ENCODE peak calls at places on chromosomes 7 and 10, in six cellular contexts. R is left ventricle myocardium inferior, W is fibroblast of pulmonary artery, D is fibroblast of lung, B is pancreas, Y is tibial nerve. S is an unnamed sample.

GRCh38 chr10:86708068-86708782 is 39.9 kb downstream of the LDB3 start:
- DNase-seq in R (no peak), W (no peak), D (no peak), B (peak; percentile 60), Y (peak; percentile 8), S (no peak)

GRCh38 chr10:46541735-46542566 is 14.5 kb downstream of the GPRIN2 start:
- DNase-seq in R (peak; percentile 12), W (no peak), D (no peak), B (peak; percentile 32), Y (peak; percentile 11), S (no peak)

GRCh38 chr7:64998865-64999164 is 7.7 kb downstream of the ERV3-1 start:
- DNase-seq in R (no peak), W (no peak), D (no peak), B (no peak), Y (no peak), S (no peak)

GRCh38 chr10:89283988-89284475 is 17.8 kb upstream of the IFIT2 start:
- DNase-seq in R (peak; percentile 59), W (peak; percentile 87), D (peak; percentile 81), B (no peak), Y (no peak), S (peak; percentile 78)

GRCh38 chr7:92517626-92518025 is 10.7 kb downstream of the PEX1 start:
- DNase-seq in R (no peak), W (peak; percentile 2), D (peak; percentile 3), B (no peak), Y (no peak), S (peak; percentile 5)

GRCh38 chr10:10942441-10942840 is 75.2 kb upstream of the CELF2 start:
- DNase-seq in R (no peak), W (no peak), D (peak; percentile 23), B (no peak), Y (no peak), S (no peak)

GRCh38 chr7:78225534-78225933 is 427.0 kb downstream of the PHTF2 start:
- DNase-seq in R (no peak), W (peak; percentile 6), D (peak; percentile 31), B (no peak), Y (no peak), S (no peak)

GRCh38 chr10:93379366-93380042 is 102.6 kb downstream of the MYOF start:
- DNase-seq in R (no peak), W (peak; percentile 71), D (peak; percentile 91), B (no peak), Y (no peak), S (peak; percentile 91)

GRCh38 chr7:2624293-2624881 is 7.4 kb upstream of the TTYH3 start:
- DNase-seq in R (peak; percentile 18), W (no peak), D (no peak), B (peak; percentile 63), Y (no peak), S (no peak)

GRCh38 chr10:78944658-78945333 is 124.0 kb upstream of the ZMIZ1 start:
- DNase-seq in R (peak; percentile 40), W (peak; percentile 96), D (peak; percentile 98), B (peak; percentile 9), Y (peak; percentile 47), S (peak; percentile 98)

GRCh38 chr10:15744217-15744865 is 24.6 kb upstream of the ITGA8 start:
- DNase-seq in R (no peak), W (peak; percentile 68), D (peak; percentile 30), B (no peak), Y (no peak), S (peak; percentile 48)

GRCh38 chr7:109844362-109844761 is 1246.6 kb upstream of the LRRN3 start:
- DNase-seq in R (no peak), W (peak; percentile 6), D (peak; percentile 1), B (no peak), Y (no peak), S (peak; percentile 26)

GRCh38 chr7:27032843-27033242 is 63.0 kb downstream of the HOXA1 start:
- DNase-seq in R (no peak), W (no peak), D (peak; percentile 47), B (no peak), Y (no peak), S (peak; percentile 47)

GRCh38 chr7:127652333-127653248 is 597 bp downstream of the SND1 start:
- DNase-seq in R (no peak), W (peak; percentile 38), D (peak; percentile 70), B (no peak), Y (no peak), S (peak; percentile 29)

GRCh38 chr7:130276796-130277762 is 10.4 kb downstream of the CPA2 start:
- DNase-seq in R (no peak), W (peak; percentile 57), D (peak; percentile 88), B (no peak), Y (no peak), S (peak; percentile 79)

GRCh38 chr10:62733654-62734293 is 70.7 kb upstream of the ADO start:
- DNase-seq in R (peak; percentile 25), W (peak; percentile 6), D (peak; percentile 27), B (no peak), Y (no peak), S (no peak)

GRCh38 chr10:26879744-26880143 is 19.0 kb upstream of the ABI1 start:
- DNase-seq in R (no peak), W (no peak), D (no peak), B (no peak), Y (no peak), S (no peak)

GRCh38 chr7:70484255-70484654 is 647.7 kb upstream of the GALNT17 start:
- DNase-seq in R (no peak), W (no peak), D (no peak), B (no peak), Y (no peak), S (no peak)

DNA sequence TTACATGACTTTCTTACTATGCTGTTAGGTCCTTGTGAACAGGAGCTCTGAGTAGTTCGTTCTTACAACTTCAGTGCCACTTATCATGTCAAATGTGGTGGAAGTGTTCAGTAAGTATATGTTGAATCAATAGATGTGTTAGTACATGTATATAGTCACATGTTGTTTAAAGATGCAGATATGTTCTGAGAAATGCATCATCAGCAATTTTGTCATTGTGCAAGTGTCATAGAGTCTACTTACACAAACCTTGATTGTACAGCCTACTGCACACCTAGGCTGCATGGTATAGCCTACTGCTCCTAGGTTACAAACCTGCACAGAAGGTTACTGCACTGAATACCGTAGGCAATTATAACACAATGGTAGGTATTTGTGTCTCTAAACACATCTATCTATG is 174.8 kb downstream of the GPR37 start:
- DNase-seq in R (no peak), W (no peak), D (no peak), B (no peak), Y (no peak), S (no peak)
- H3K4me3 ChIP-seq in R (no peak overlapping the region), W (no peak overlapping the region), D (no peak overlapping the region), B (no peak overlapping the region), Y (no peak overlapping the region), S (no peak overlapping the region)

DNA sequence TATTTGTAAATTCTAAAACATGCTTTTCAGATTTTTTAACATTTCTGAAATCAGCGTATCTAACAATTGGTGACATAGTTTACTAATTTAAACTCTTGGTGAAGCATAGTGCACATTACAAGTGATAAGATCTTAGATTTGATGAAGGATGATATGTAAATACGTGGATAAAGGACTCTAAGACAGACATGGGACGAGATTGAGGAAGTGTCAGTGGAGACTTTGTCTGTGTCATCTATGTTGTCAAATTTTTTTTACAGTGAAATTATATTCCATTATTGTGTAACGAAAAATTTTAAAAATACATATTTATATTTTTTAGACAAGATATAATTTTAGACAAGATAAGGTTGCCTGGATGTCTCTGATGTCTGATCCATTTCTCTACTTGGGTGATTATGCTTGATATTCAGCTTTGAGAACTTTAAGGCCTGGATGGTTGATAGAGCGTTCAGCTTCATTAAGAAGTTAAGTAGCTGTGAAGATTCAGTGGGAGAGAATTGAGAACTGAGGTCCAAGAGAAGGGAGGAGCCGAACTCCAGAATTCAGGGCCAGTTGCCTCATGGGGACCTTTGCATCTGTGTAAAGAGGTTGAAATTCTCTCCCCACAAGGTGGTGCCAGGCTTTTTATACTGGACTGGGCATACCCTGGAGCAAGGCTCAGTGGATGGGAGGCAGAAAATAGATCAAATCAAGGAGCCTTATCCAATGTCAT is 62.7 kb downstream of the KAT6B start:
- DNase-seq in R (no peak), W (no peak), D (no peak), B (no peak), Y (no peak), S (no peak)
- TF ChIP-seq CTCF in R (peak; percentile 17), W (no peak), D (no peak), B (no peak), Y (no peak), S (no peak)

GRCh38 chr10:117248700-117249465 is 8.0 kb downstream of the SLC18A2 start:
- DNase-seq in R (no peak), W (no peak), D (no peak), B (no peak), Y (no peak), S (no peak)
- H3K4me3 ChIP-seq in R (no peak overlapping the region), W (no peak overlapping the region), D (no peak overlapping the region), B (no peak overlapping the region), Y (no peak overlapping the region), S (no peak overlapping the region)

GRCh38 chr10:66622050-66622449 is 303.8 kb upstream of the LRRTM3 start:
- DNase-seq in R (no peak), W (no peak), D (no peak), B (no peak), Y (no peak), S (no peak)

GRCh38 chr10:66629976-66630375 is 295.9 kb upstream of the LRRTM3 start:
- DNase-seq in R (no peak), W (no peak), D (peak; percentile 14), B (no peak), Y (no peak), S (no peak)

GRCh38 chr10:66625709-66626590 is 299.9 kb upstream of the LRRTM3 start:
- DNase-seq in R (no peak), W (no peak), D (no peak), B (no peak), Y (no peak), S (no peak)

GRCh38 chr10:66627156-66627555 is 298.7 kb upstream of the LRRTM3 start:
- DNase-seq in R (no peak), W (peak; percentile 1), D (peak; percentile 4), B (no peak), Y (no peak), S (peak; percentile 4)
- TF ChIP-seq CTCF in R (peak; percentile 34), W (no peak), D (peak; percentile 22), B (no peak), Y (no peak), S (peak; percentile 8)

DNA sequence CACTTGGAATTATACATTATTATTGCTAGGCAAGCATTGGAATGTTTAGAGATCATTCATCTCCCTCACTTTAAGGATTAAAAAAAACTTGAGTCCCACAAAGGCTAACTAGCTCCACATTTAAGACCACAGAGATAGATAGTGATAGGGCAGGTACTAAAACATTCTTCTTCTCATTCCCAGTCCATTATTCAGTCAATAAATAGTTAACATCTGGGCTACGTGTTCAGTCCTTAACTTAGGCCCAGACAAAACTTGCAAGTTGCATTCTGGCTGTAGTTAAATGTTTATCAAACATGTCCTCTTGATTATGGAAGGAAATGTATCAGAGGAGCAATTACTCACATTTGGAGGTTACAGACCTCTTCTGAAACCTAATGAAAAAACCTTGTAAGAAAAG is 2.4 kb downstream of the GNG11 start:
- DNase-seq in R (no peak), W (no peak), D (peak; percentile 55), B (no peak), Y (no peak), S (no peak)
- H3K4me3 ChIP-seq in R (peak overlapping the region; percentile 71), W (peak overlapping the region; percentile 84), D (peak overlapping the region; percentile 72), B (peak overlapping the region; percentile 45), Y (peak overlapping the region; percentile 77), S (peak overlapping the region; percentile 57)

GRCh38 chr10:44306762-44307161 is 78.1 kb downstream of the CXCL12 start:
- DNase-seq in R (no peak), W (no peak), D (no peak), B (no peak), Y (no peak), S (no peak)
- TF ChIP-seq CTCF in R (peak; percentile 49), W (peak; percentile 18), D (no peak), B (no peak), Y (no peak), S (peak; percentile 13)